ENCODE peak calls at places on chromosome X, in ten cellular contexts. X is NCI-H2029 treated with DMSO at 0.1 percent for 48 hours; D is neural crest cell; Z is ecto neural progenitor cell; I is left cardiac atrium; B is posterior cingulate gyrus; V is neuronal stem cell; O is stimulated activated effector memory CD8-positive, alpha-beta T cell treated with anti-CD3 and anti-CD28 coated beads, Interleukin-12 subunit alpha, Interleukin-12 subunit beta, amount 100 ng/mL, for 72 hours; Y is ascending aorta; T is stimulated activated CD4-positive, alpha-beta T cell treated with anti-CD3 and anti-CD28 coated beads, Interleukin-12 subunit alpha, Interleukin-12 subunit beta, amount 100 ng/mL, for 24 hours. G is an unnamed sample.

GRCh38 chrX:13219990-13220764 is 99.7 kb downstream of the ATXN3L start:
- DNase-seq in X (no peak), D (no peak), Z (no peak), I (no peak), B (no peak), V (no peak), O (no peak), Y (no peak), T (no peak), G (no peak)

GRCh38 chrX:107599371-107599970 is 28.8 kb upstream of the PRPS1 start:
- DNase-seq in X (no peak), D (no peak), Z (no peak), I (no peak), B (no peak), V (no peak), O (no peak), Y (no peak), T (no peak), G (no peak)

GRCh38 chrX:136659174-136659573 is 11.2 kb downstream of the CD40LG start:
- DNase-seq in X (no peak), D (no peak), Z (no peak), I (no peak), B (no peak), V (no peak), O (no peak), Y (no peak), T (no peak), G (no peak)

GRCh38 chrX:147228153-147228552 is 413.6 kb upstream of the CXorf51A start:
- DNase-seq in X (no peak), D (no peak), Z (no peak), I (no peak), B (no peak), V (no peak), O (no peak), Y (no peak), T (no peak), G (no peak)

GRCh38 chrX:54063361-54063760 is 19.1 kb upstream of the PHF8 start:
- DNase-seq in X (no peak), D (no peak), Z (no peak), I (no peak), B (no peak), V (no peak), O (no peak), Y (no peak), T (no peak), G (no peak)

GRCh38 chrX:47179221-47179927 is 14.3 kb upstream of the UBA1 start:
- DNase-seq in X (no peak), D (no peak), Z (no peak), I (peak; percentile 66), B (peak; percentile 85), V (no peak), O (no peak), Y (no peak), T (no peak), G (no peak)

GRCh38 chrX:22800360-22800759 is 199.4 kb upstream of the DDX53 start:
- DNase-seq in X (no peak), D (no peak), Z (no peak), I (peak; percentile 23), B (no peak), V (no peak), O (no peak), Y (no peak), T (no peak), G (no peak)

GRCh38 chrX:103155201-103155600 is 59.7 kb upstream of the BEX4 start:
- DNase-seq in X (no peak), D (no peak), Z (no peak), I (no peak), B (no peak), V (no peak), O (no peak), Y (no peak), T (no peak), G (no peak)

GRCh38 chrX:151985955-151986354 is 11.5 kb upstream of the GABRE start:
- DNase-seq in X (no peak), D (no peak), Z (no peak), I (peak; percentile 24), B (no peak), V (no peak), O (no peak), Y (no peak), T (no peak), G (no peak)

GRCh38 chrX:30893206-30893605 is 4.2 kb upstream of the TAB3 start:
- DNase-seq in X (no peak), D (no peak), Z (no peak), I (no peak), B (no peak), V (no peak), O (no peak), Y (no peak), T (no peak), G (no peak)

GRCh38 chrX:49184294-49185061 is 1.7 kb downstream of the PRICKLE3 start:
- DNase-seq in X (peak; percentile 77), D (peak; percentile 78), Z (peak; percentile 90), I (peak; percentile 95), B (peak; percentile 92), V (peak; percentile 87), O (no peak), Y (peak; percentile 95), T (no peak), G (peak; percentile 88)

GRCh38 chrX:2426289-2426882 is 74.4 kb downstream of the DHRSX start:
- DNase-seq in X (no peak), D (no peak), Z (no peak), I (no peak), B (no peak), V (no peak), O (no peak), Y (no peak), T (no peak), G (no peak)

GRCh38 chrX:153653556-153653955 is 6.6 kb downstream of the DUSP9 start:
- DNase-seq in X (no peak), D (no peak), Z (no peak), I (no peak), B (no peak), V (no peak), O (no peak), Y (no peak), T (no peak), G (no peak)

GRCh38 chrX:40174594-40175415 is 77.0 kb upstream of the BCOR start:
- DNase-seq in X (peak; percentile 32), D (peak; percentile 45), Z (peak; percentile 86), I (peak; percentile 70), B (no peak), V (no peak), O (no peak), Y (peak; percentile 74), T (no peak), G (peak; percentile 53)

GRCh38 chrX:149937881-149938426 is 337 bp downstream of the EOLA2 start:
- DNase-seq in X (no peak), D (no peak), Z (peak; percentile 51), I (peak; percentile 35), B (peak; percentile 78), V (no peak), O (no peak), Y (peak; percentile 69), T (no peak), G (no peak)

GRCh38 chrX:152641996-152642395 is 4.3 kb downstream of the GABRQ start:
- DNase-seq in X (no peak), D (no peak), Z (no peak), I (no peak), B (no peak), V (peak; percentile 18), O (no peak), Y (no peak), T (no peak), G (no peak)

GRCh38 chrX:151402719-151403390 is 5.8 kb downstream of the VMA21 start:
- DNase-seq in X (peak; percentile 23), D (no peak), Z (no peak), I (no peak), B (peak; percentile 85), V (no peak), O (no peak), Y (no peak), T (no peak), G (peak; percentile 17)